ENCODE peak calls at places on chromosomes 4 and X, in six cellular contexts. One of them, this sample, is unnamed.
A peak's percentile ranks its signal among the peaks of the same experiment; 100 is the strongest.

GRCh38 chrX:140733766-140734342 is 24.3 kb downstream of the LINC00632 start:
- DNase-seq in WTC11: peak; percentile 11
- DNase-seq in nucleus accumbens: peak; percentile 0
- DNase-seq in cardiac fibroblast: peak; percentile 66
- DNase-seq in A172: peak; percentile 13
- DNase-seq in neural crest cell: peak; percentile 14
- DNase-seq in this sample: peak; percentile 4

GRCh38 chr4:113645771-113646455 is 115.6 kb downstream of the CAMK2D start:
- DNase-seq in WTC11: no peak
- DNase-seq in nucleus accumbens: no peak
- DNase-seq in cardiac fibroblast: peak; percentile 64
- DNase-seq in A172: peak; percentile 87
- DNase-seq in neural crest cell: no peak
- DNase-seq in this sample: peak; percentile 27

GRCh38 chrX:11446331-11446730 is 153.1 kb downstream of the AMELX start:
- DNase-seq in WTC11: no peak
- DNase-seq in nucleus accumbens: no peak
- DNase-seq in cardiac fibroblast: peak; percentile 83
- DNase-seq in A172: peak; percentile 34
- DNase-seq in neural crest cell: no peak
- DNase-seq in this sample: no peak

GRCh38 chr4:80532674-80533333 is 197.3 kb downstream of the CFAP299 start:
- DNase-seq in WTC11: no peak
- DNase-seq in nucleus accumbens: no peak
- DNase-seq in cardiac fibroblast: no peak
- DNase-seq in A172: no peak
- DNase-seq in neural crest cell: no peak
- DNase-seq in this sample: no peak

GRCh38 chrX:37348237-37349130 is 680 bp upstream of the PRRG1 start:
- DNase-seq in WTC11: no peak
- DNase-seq in nucleus accumbens: no peak
- DNase-seq in cardiac fibroblast: peak; percentile 24
- DNase-seq in A172: peak; percentile 6
- DNase-seq in neural crest cell: no peak
- DNase-seq in this sample: no peak

GRCh38 chrX:111823068-111823467 is 52.9 kb upstream of the TRPC5OS start:
- DNase-seq in WTC11: peak; percentile 68
- DNase-seq in nucleus accumbens: no peak
- DNase-seq in cardiac fibroblast: no peak
- DNase-seq in A172: no peak
- DNase-seq in neural crest cell: peak; percentile 35
- DNase-seq in this sample: no peak

GRCh38 chr4:11299016-11299415 is 129.7 kb downstream of the HS3ST1 start:
- DNase-seq in WTC11: no peak
- DNase-seq in nucleus accumbens: no peak
- DNase-seq in cardiac fibroblast: no peak
- DNase-seq in A172: no peak
- DNase-seq in neural crest cell: no peak
- DNase-seq in this sample: no peak

GRCh38 chr4:73019462-73020047 is 50.0 kb downstream of the COX18 start:
- DNase-seq in WTC11: no peak
- DNase-seq in nucleus accumbens: no peak
- DNase-seq in cardiac fibroblast: peak; percentile 63
- DNase-seq in A172: peak; percentile 18
- DNase-seq in neural crest cell: peak; percentile 4
- DNase-seq in this sample: no peak

GRCh38 chrX:28576117-28576516 is 11.1 kb upstream of the IL1RAPL1 start:
- DNase-seq in WTC11: no peak
- DNase-seq in nucleus accumbens: no peak
- DNase-seq in cardiac fibroblast: no peak
- DNase-seq in A172: no peak
- DNase-seq in neural crest cell: no peak
- DNase-seq in this sample: no peak

GRCh38 chrX:46582964-46583363 is 9.4 kb downstream of the CHST7 start:
- DNase-seq in WTC11: no peak
- DNase-seq in nucleus accumbens: no peak
- DNase-seq in cardiac fibroblast: peak; percentile 83
- DNase-seq in A172: peak; percentile 40
- DNase-seq in neural crest cell: no peak
- DNase-seq in this sample: peak; percentile 84

GRCh38 chrX:129957241-129958099 is 25.0 kb upstream of the BCORL1 start:
- DNase-seq in WTC11: peak; percentile 64
- DNase-seq in nucleus accumbens: peak; percentile 0
- DNase-seq in cardiac fibroblast: peak; percentile 44
- DNase-seq in A172: no peak
- DNase-seq in neural crest cell: peak; percentile 39
- DNase-seq in this sample: no peak

GRCh38 chrX:19886888-19887531 is 390 bp downstream of the SH3KBP1 start:
- DNase-seq in WTC11: peak; percentile 18
- DNase-seq in nucleus accumbens: no peak
- DNase-seq in cardiac fibroblast: peak; percentile 8
- DNase-seq in A172: no peak
- DNase-seq in neural crest cell: peak; percentile 8
- DNase-seq in this sample: no peak

GRCh38 chr4:52265781-52266525 is 214.8 kb downstream of the SPATA18 start:
- DNase-seq in WTC11: no peak
- DNase-seq in nucleus accumbens: no peak
- DNase-seq in cardiac fibroblast: no peak
- DNase-seq in A172: no peak
- DNase-seq in neural crest cell: no peak
- DNase-seq in this sample: no peak

GRCh38 chr4:169037491-169037890 is 27.4 kb upstream of the CBR4 start:
- DNase-seq in WTC11: no peak
- DNase-seq in nucleus accumbens: no peak
- DNase-seq in cardiac fibroblast: no peak
- DNase-seq in A172: no peak
- DNase-seq in neural crest cell: no peak
- DNase-seq in this sample: no peak

GRCh38 chr4:113101669-113102068 is 52.2 kb downstream of the ANK2 start:
- DNase-seq in WTC11: no peak
- DNase-seq in nucleus accumbens: no peak
- DNase-seq in cardiac fibroblast: peak; percentile 9
- DNase-seq in A172: no peak
- DNase-seq in neural crest cell: no peak
- DNase-seq in this sample: no peak

GRCh38 chrX:10619311-10620015 is 922 bp downstream of the MID1 start:
- DNase-seq in WTC11: no peak
- DNase-seq in nucleus accumbens: no peak
- DNase-seq in cardiac fibroblast: peak; percentile 31
- DNase-seq in A172: peak; percentile 27
- DNase-seq in neural crest cell: no peak
- DNase-seq in this sample: no peak

GRCh38 chr4:106687026-106687425 is 318.4 kb upstream of the GIMD1 start:
- DNase-seq in WTC11: no peak
- DNase-seq in nucleus accumbens: no peak
- DNase-seq in cardiac fibroblast: no peak
- DNase-seq in A172: no peak
- DNase-seq in neural crest cell: no peak
- DNase-seq in this sample: no peak

GRCh38 chr4:94636004-94636403 is 121.8 kb upstream of the BMPR1B start:
- DNase-seq in WTC11: no peak
- DNase-seq in nucleus accumbens: no peak
- DNase-seq in cardiac fibroblast: peak; percentile 29
- DNase-seq in A172: no peak
- DNase-seq in neural crest cell: no peak
- DNase-seq in this sample: no peak

GRCh38 chr4:37601527-37601926 is 84.6 kb downstream of the RELL1 start:
- DNase-seq in WTC11: no peak
- DNase-seq in nucleus accumbens: no peak
- DNase-seq in cardiac fibroblast: peak; percentile 98
- DNase-seq in A172: peak; percentile 74
- DNase-seq in neural crest cell: no peak
- DNase-seq in this sample: no peak

GRCh38 chrX:131059231-131059630 is 1.1 kb downstream of the ARHGAP36 start:
- DNase-seq in WTC11: no peak
- DNase-seq in nucleus accumbens: no peak
- DNase-seq in cardiac fibroblast: no peak
- DNase-seq in A172: no peak
- DNase-seq in neural crest cell: no peak
- DNase-seq in this sample: no peak

GRCh38 chr4:8260656-8261111 is 8.9 kb upstream of the HTRA3 start:
- DNase-seq in WTC11: no peak
- DNase-seq in nucleus accumbens: no peak
- DNase-seq in cardiac fibroblast: peak; percentile 67
- DNase-seq in A172: peak; percentile 29
- DNase-seq in neural crest cell: no peak
- DNase-seq in this sample: peak; percentile 58

GRCh38 chr4:113502476-113502875 is 259.1 kb downstream of the CAMK2D start:
- DNase-seq in WTC11: no peak
- DNase-seq in nucleus accumbens: no peak
- DNase-seq in cardiac fibroblast: no peak
- DNase-seq in A172: no peak
- DNase-seq in neural crest cell: no peak
- DNase-seq in this sample: no peak

This sample was measured in GM04503.